ENCODE peak calls at places on chromosomes 3 and 15, in six cellular contexts. K is B cell; U is H9; J is sigmoid colon; V is CD8-positive, alpha-beta T cell; N is esophagus muscularis mucosa. F is an unnamed sample.

GRCh38 chr3:115401298-115401697 is 222.0 kb upstream of the GAP43 start:
- DNase-seq in K (no peak), U (no peak), J (no peak), V (no peak), N (no peak), F (peak; percentile 27)

GRCh38 chr15:80343610-80344009 is 60.6 kb upstream of the ARNT2 start:
- DNase-seq in K (no peak), U (no peak), J (no peak), V (no peak), N (no peak), F (no peak)

GRCh38 chr3:28218071-28218916 is 23.1 kb upstream of the CMC1 start:
- DNase-seq in K (no peak), U (no peak), J (no peak), V (no peak), N (no peak), F (no peak)

GRCh38 chr3:43034911-43035310 is 55.8 kb downstream of the GASK1A start:
- DNase-seq in K (no peak), U (no peak), J (peak; percentile 34), V (peak; percentile 19), N (peak; percentile 74), F (no peak)

GRCh38 chr15:46576611-46577010 is 941.8 kb downstream of the SQOR start:
- DNase-seq in K (no peak), U (no peak), J (no peak), V (no peak), N (no peak), F (no peak)

GRCh38 chr15:31148622-31149505 is 47.3 kb upstream of the TRPM1 start:
- DNase-seq in K (no peak), U (no peak), J (no peak), V (no peak), N (no peak), F (no peak)

GRCh38 chr3:45409921-45410320 is 21.5 kb downstream of the LARS2 start:
- DNase-seq in K (no peak), U (no peak), J (peak; percentile 75), V (no peak), N (no peak), F (no peak)

GRCh38 chr15:54007256-54007655 is 29.0 kb downstream of the UNC13C start:
- DNase-seq in K (no peak), U (no peak), J (no peak), V (no peak), N (no peak), F (no peak)

GRCh38 chr3:184645304-184645703 is 66.6 kb downstream of the MAGEF1 start:
- DNase-seq in K (no peak), U (no peak), J (no peak), V (no peak), N (no peak), F (no peak)

GRCh38 chr3:194472290-194472920 is 14.4 kb downstream of the ATP13A3 start:
- DNase-seq in K (no peak), U (no peak), J (no peak), V (no peak), N (no peak), F (peak; percentile 54)

GRCh38 chr3:49785565-49786356 is 581 bp downstream of the IP6K1 start:
- DNase-seq in K (no peak), U (no peak), J (peak; percentile 76), V (no peak), N (peak; percentile 95), F (no peak)

GRCh38 chr3:167094632-167095031 is 285.5 kb downstream of the ZBBX start:
- DNase-seq in K (no peak), U (no peak), J (no peak), V (no peak), N (no peak), F (no peak)

GRCh38 chr15:67120839-67121540 is 55.6 kb downstream of the SMAD3 start:
- DNase-seq in K (peak; percentile 93), U (no peak), J (peak; percentile 96), V (peak; percentile 85), N (peak; percentile 98), F (peak; percentile 75)

GRCh38 chr15:89820651-89821611 is 6.3 kb upstream of the ANPEP start:
- DNase-seq in K (no peak), U (no peak), J (no peak), V (no peak), N (no peak), F (no peak)

GRCh38 chr3:20080956-20081554 is 40.8 kb downstream of the KAT2B start:
- DNase-seq in K (peak; percentile 45), U (no peak), J (peak; percentile 66), V (no peak), N (no peak), F (no peak)

GRCh38 chr3:117243657-117244056 is 534.1 kb downstream of the TUSC7 start:
- DNase-seq in K (no peak), U (no peak), J (no peak), V (no peak), N (no peak), F (no peak)
- TF ChIP-seq CTCF in K (no peak), U (no peak), J (no peak), V (no peak), N (no peak), F (no peak)

GRCh38 chr3:186529204-186529999 is 14.8 kb downstream of the CRYGS start:
- DNase-seq in K (peak; percentile 61), U (no peak), J (no peak), V (no peak), N (no peak), F (no peak)
- TF ChIP-seq CTCF in K (peak; percentile 23), U (peak; percentile 53), J (no peak), V (no peak), N (no peak), F (no peak)

GRCh38 chr3:52986938-52987337 is 58.9 kb downstream of the SFMBT1 start:
- DNase-seq in K (no peak), U (no peak), J (no peak), V (no peak), N (no peak), F (no peak)
- TF ChIP-seq CTCF in K (no peak), U (peak; percentile 63), J (no peak), V (no peak), N (no peak), F (peak; percentile 9)

GRCh38 chr3:122246214-122246613 is 62.7 kb downstream of the CASR start:
- DNase-seq in K (no peak), U (no peak), J (no peak), V (no peak), N (no peak), F (no peak)

GRCh38 chr3:122247825-122248185 is 64.3 kb downstream of the CASR start:
- DNase-seq in K (peak; percentile 56), U (no peak), J (no peak), V (no peak), N (no peak), F (no peak)

GRCh38 chr3:122247087-122247824 is 63.8 kb downstream of the CASR start:
- DNase-seq in K (no peak), U (no peak), J (no peak), V (no peak), N (no peak), F (no peak)

GRCh38 chr3:122251428-122251827 is 68.0 kb downstream of the CASR start:
- DNase-seq in K (no peak), U (no peak), J (no peak), V (no peak), N (peak; percentile 80), F (no peak)

DNA sequence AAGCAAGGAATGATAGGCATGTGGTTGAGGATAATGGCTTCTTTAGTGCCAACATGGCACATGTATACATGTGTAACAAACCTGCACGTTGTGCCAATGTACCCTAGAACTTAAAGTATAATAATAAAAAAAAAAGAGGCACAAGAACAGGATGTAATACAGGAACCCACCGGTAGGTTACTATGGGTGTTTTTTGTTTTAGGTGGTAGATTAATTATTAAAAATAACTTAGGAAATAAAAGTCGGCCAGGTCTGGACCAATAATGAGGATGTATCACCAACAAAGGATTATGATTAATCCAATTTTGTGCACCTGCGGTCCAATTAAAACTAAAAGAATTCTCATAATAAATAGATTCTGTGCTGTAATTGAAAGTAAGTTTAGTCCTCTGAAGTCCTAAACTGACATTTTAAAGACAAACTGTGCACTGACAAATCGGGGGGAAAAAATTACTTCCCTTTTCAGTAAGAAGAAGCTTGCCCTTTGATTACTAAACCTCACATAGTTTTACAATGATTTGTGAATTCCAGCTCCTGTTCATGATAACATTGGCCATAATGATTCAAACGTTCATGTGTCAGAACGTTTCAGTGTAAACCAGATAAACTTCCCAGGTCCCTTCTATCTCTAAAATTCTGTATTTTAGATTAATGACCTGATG is 62.2 kb downstream of the CASR start:
- DNase-seq in K (no peak), U (no peak), J (no peak), V (no peak), N (no peak), F (no peak)
- TF ChIP-seq CTCF in K (peak; percentile 73), U (peak; percentile 29), J (no peak), V (peak; percentile 28), N (no peak), F (no peak)

GRCh38 chr3:113535898-113536297 is 3.5 kb downstream of the SIDT1 start:
- DNase-seq in K (no peak), U (no peak), J (no peak), V (no peak), N (no peak), F (no peak)
- TF ChIP-seq CTCF in K (peak; percentile 40), U (peak; percentile 70), J (no peak), V (peak; percentile 33), N (no peak), F (no peak)